ENCODE peak calls at places on chromosomes 7 and 10, in nine cellular contexts. L, X, Z, O, Y, I, A, W and E are unnamed samples.

GRCh38 chr10:25522946-25523608 is 348.3 kb downstream of the GPR158 start:
- DNase-seq in X (no peak), W (no peak), A (peak; percentile 67), L (peak; percentile 67), Y (peak; percentile 17), O (no peak), Z (no peak), I (no peak), E (peak; percentile 24)

GRCh38 chr7:96739167-96739566 is 29.5 kb upstream of the SEM1 start:
- DNase-seq in I (no peak), Y (no peak), O (no peak), L (no peak), W (no peak), Z (no peak), A (no peak), X (no peak), E (no peak)

GRCh38 chr7:47937065-47937687 is 11.1 kb downstream of the PKD1L1 start:
- DNase-seq in Z (no peak), I (no peak), O (no peak), X (no peak), W (no peak), L (peak; percentile 20), A (no peak), Y (no peak), E (no peak)

GRCh38 chr10:97548828-97549455 is 23.6 kb upstream of the ANKRD2 start:
- DNase-seq in L (no peak), W (no peak), X (no peak), Z (no peak), I (no peak), A (no peak), O (no peak), Y (no peak), E (no peak)

GRCh38 chr10:126919426-126919825 is 14.2 kb downstream of the DOCK1 start:
- DNase-seq in Y (no peak), X (no peak), O (peak; percentile 22), Z (no peak), L (peak; percentile 26), W (no peak), A (peak; percentile 37), I (peak; percentile 62), E (no peak)

GRCh38 chr10:30784896-30785605 is 155.5 kb upstream of the LYZL2 start:
- DNase-seq in Y (peak; percentile 95), O (peak; percentile 89), Z (no peak), W (no peak), I (peak; percentile 91), L (peak; percentile 95), A (peak; percentile 74), X (no peak), E (peak; percentile 88)

GRCh38 chr10:1257226-1257625 is 201.0 kb downstream of the WDR37 start:
- DNase-seq in A (no peak), Y (no peak), Z (no peak), L (no peak), O (no peak), W (no peak), I (no peak), X (no peak), E (no peak)

GRCh38 chr10:13594641-13595040 is 7.9 kb downstream of the PRPF18 start:
- DNase-seq in L (no peak), A (no peak), W (no peak), X (no peak), O (no peak), Z (no peak), I (no peak), Y (no peak), E (no peak)

GRCh38 chr7:114472896-114473512 is 58.4 kb downstream of the FOXP2 start:
- DNase-seq in A (no peak), L (no peak), Z (no peak), X (no peak), O (no peak), Y (no peak), W (no peak), I (no peak), E (no peak)

GRCh38 chr7:53800746-53801145 is 741.4 kb upstream of the VSTM2A start:
- DNase-seq in A (no peak), I (no peak), Y (no peak), Z (no peak), X (no peak), O (no peak), L (no peak), W (no peak), E (no peak)

GRCh38 chr10:130254168-130255061 is 118.2 kb downstream of the GLRX3 start:
- DNase-seq in Y (no peak), A (no peak), O (no peak), X (no peak), W (no peak), Z (no peak), I (no peak), L (no peak), E (no peak)

DNA sequence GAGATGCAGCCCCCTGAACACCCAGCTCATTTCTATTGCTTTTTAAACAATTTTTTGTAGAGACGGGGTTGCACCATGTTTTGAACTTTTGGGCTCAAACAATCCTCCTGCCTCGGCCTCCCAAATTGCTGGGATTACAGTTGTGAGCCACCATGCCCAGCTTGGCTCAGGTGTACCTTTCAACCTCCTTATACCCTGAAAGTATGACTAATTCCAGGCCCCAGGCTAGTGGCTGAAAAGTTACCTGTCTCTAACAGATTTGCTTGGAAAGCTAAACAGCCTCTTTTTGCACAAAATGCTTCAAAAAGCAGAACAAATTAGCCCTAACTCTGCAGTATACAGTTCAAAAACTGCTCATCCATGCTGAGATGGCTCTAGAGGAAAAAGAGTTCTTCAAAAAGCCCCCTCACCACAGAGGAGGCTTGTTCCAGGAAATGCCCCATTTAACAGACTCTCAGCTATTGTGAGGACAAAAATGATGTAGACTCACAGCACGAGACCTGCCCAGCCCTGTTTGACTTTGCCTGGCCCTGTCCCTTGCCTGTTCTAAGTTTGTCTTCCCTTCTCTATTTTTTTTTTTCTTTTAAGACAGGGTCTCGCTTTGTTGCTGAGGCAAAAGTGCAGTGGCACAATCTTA is 13.4 kb upstream of the AP1S1 start:
- DNase-seq in L (no peak), Z (no peak), I (no peak), A (no peak), X (no peak), Y (no peak), W (no peak), O (no peak), E (no peak)
- H3K4me3 ChIP-seq in L (no peak overlapping the region), Z (peak overlapping the region; percentile 3), I (no peak overlapping the region), A (no peak overlapping the region), X (no peak overlapping the region), Y (no peak overlapping the region), W (no peak overlapping the region), O (no peak overlapping the region), E (no peak overlapping the region)

DNA sequence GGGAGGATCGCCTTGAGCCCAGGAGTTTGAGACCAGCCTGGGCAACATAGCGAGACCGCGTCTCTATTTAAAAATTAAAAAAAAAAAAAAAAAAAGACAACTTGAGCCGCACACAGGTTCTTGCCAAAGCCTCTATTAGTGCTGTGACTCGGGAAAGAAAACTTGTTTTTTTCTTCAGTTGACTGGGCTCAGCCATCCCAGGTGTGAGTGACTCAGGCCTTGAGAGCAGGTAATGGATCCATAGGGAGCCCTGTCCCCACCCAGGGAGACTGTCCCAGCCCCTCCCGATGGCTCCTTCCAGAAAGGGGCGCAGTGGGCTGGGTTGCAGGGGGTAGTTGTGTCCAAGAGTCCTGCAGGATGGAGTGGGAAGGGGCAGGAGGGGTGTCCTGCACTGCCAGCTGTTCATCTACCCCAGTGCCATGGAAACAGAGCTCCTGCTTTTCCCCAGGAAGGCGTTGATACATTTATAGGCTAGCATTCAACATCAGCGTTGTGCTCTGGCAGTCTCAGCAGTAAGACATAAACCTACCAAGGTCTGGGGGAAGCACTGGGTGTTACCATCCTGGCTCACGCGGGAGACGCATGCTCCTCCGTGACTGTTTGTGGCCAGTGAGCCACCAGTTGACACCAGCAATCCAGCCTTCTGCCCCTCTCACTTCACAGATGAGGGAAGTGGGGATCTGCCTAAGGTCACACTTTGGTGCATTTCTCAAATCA is 126.6 kb downstream of the CUX1 start:
- DNase-seq in Z (no peak), W (no peak), I (no peak), O (no peak), L (no peak), A (no peak), Y (no peak), X (peak; percentile 31), E (no peak)
- H3K4me1 ChIP-seq in Z (peaks cover 87% of the 10 kb centered on the region), W (no peaks in the 10 kb centered on the region), I (peaks cover 37% of the 10 kb centered on the region), O (peaks cover 19% of the 10 kb centered on the region), L (peaks cover 24% of the 10 kb centered on the region), A (peaks cover 26% of the 10 kb centered on the region), Y (peaks cover 79% of the 10 kb centered on the region), X (peaks cover 27% of the 10 kb centered on the region), E (no peaks in the 10 kb centered on the region)

GRCh38 chr10:61899663-61899996 is 1.9 kb upstream of the ARID5B start:
- DNase-seq in W (no peak), X (no peak), A (no peak), O (no peak), Z (no peak), I (no peak), L (no peak), Y (no peak), E (no peak)
- H3K4me3 ChIP-seq in W (peak overlapping the region; percentile 91), X (peak overlapping the region; percentile 81), A (peak overlapping the region; percentile 81), O (peak overlapping the region; percentile 88), Z (peak overlapping the region; percentile 75), I (peak overlapping the region; percentile 95), L (no peak overlapping the region), Y (peak overlapping the region; percentile 77), E (peak overlapping the region; percentile 73)

GRCh38 chr10:91536101-91536500 is 96.8 kb downstream of the PPP1R3C start:
- DNase-seq in L (no peak), Z (no peak), O (peak; percentile 39), Y (no peak), W (no peak), I (peak; percentile 82), X (no peak), A (peak; percentile 75), E (no peak)
- H3K4me1 ChIP-seq in L (no peaks in the 10 kb centered on the region), Z (peaks cover 10% of the 10 kb centered on the region), O (no peaks in the 10 kb centered on the region), Y (no peaks in the 10 kb centered on the region), W (no peaks in the 10 kb centered on the region), I (no peaks in the 10 kb centered on the region), X (no peaks in the 10 kb centered on the region), A (peaks cover 14% of the 10 kb centered on the region), E (no peaks in the 10 kb centered on the region)